ENCODE peak calls at places on chromosomes 7 and 10, in nine cellular contexts. V is endothelial cell, F is prostate gland, D is brain microvascular endothelial cell, R is neural progenitor cell, E is sigmoid colon, L is PC-9, O is foreskin keratinocyte, B is heart left ventricle. J is an unnamed sample.

GRCh38 chr7:47906883-47907282 is 41.4 kb downstream of the PKD1L1 start:
- DNase-seq in V (no peak), F (no peak), D (no peak), R (no peak), E (no peak), L (no peak), O (no peak), B (no peak), J (no peak)

GRCh38 chr10:77197544-77197943 is 440.1 kb downstream of the KCNMA1 start:
- DNase-seq in V (no peak), F (no peak), D (no peak), R (no peak), E (no peak), L (no peak), O (no peak), B (no peak), J (no peak)

GRCh38 chr7:22433710-22434460 is 66.1 kb downstream of the STEAP1B start:
- DNase-seq in V (peak; percentile 72), F (no peak), D (peak; percentile 52), R (peak; percentile 41), E (no peak), L (peak; percentile 53), O (peak; percentile 96), B (peak; percentile 51), J (no peak)

GRCh38 chr7:136061433-136061832 is 84.3 kb upstream of the MTPN start:
- DNase-seq in V (no peak), F (no peak), D (no peak), R (no peak), E (no peak), L (no peak), O (no peak), B (no peak), J (no peak)

GRCh38 chr7:146028251-146028750 is 88.3 kb upstream of the CNTNAP2 start:
- DNase-seq in V (no peak), F (no peak), D (no peak), R (no peak), E (no peak), L (no peak), O (no peak), B (no peak), J (no peak)

GRCh38 chr10:133394801-133395221 is 854 bp downstream of the MTG1 start:
- DNase-seq in V (no peak), F (no peak), D (no peak), R (peak; percentile 12), E (peak; percentile 62), L (no peak), O (no peak), B (no peak), J (no peak)

GRCh38 chr10:111360260-111360925 is 283.6 kb downstream of the ADRA2A start:
- DNase-seq in V (peak; percentile 47), F (no peak), D (no peak), R (peak; percentile 78), E (no peak), L (peak; percentile 10), O (peak; percentile 30), B (peak; percentile 21), J (peak; percentile 47)

GRCh38 chr10:92845926-92846325 is 2.4 kb upstream of the EXOC6 start:
- DNase-seq in V (no peak), F (no peak), D (no peak), R (no peak), E (no peak), L (no peak), O (no peak), B (no peak), J (no peak)

GRCh38 chr7:50508471-50508943 is 56.7 kb downstream of the DDC start:
- DNase-seq in V (no peak), F (peak; percentile 73), D (no peak), R (no peak), E (no peak), L (no peak), O (no peak), B (no peak), J (no peak)

GRCh38 chr7:149097088-149097487 is 6.6 kb upstream of the ZNF786 start:
- DNase-seq in V (no peak), F (no peak), D (no peak), R (no peak), E (no peak), L (no peak), O (no peak), B (no peak), J (no peak)

GRCh38 chr7:44720301-44720700 is 28.3 kb upstream of the ZMIZ2 start:
- DNase-seq in V (no peak), F (no peak), D (no peak), R (no peak), E (no peak), L (no peak), O (no peak), B (no peak), J (no peak)

GRCh38 chr7:56115852-56116538 is at the start of gene NUPR2:
- DNase-seq in V (no peak), F (peak; percentile 21), D (no peak), R (no peak), E (no peak), L (no peak), O (no peak), B (no peak), J (no peak)

GRCh38 chr10:108360187-108360586 is 1195.7 kb upstream of the SORCS1 start:
- DNase-seq in V (no peak), F (no peak), D (no peak), R (no peak), E (no peak), L (no peak), O (peak; percentile 97), B (no peak), J (no peak)

GRCh38 chr7:120856621-120857352 is 1.2 kb downstream of the TSPAN12 start:
- DNase-seq in V (peak; percentile 62), F (peak; percentile 16), D (peak; percentile 24), R (peak; percentile 86), E (peak; percentile 66), L (peak; percentile 53), O (peak; percentile 14), B (peak; percentile 44), J (peak; percentile 74)

GRCh38 chr7:93933190-93933589 is 11.7 kb downstream of the GNG11 start:
- DNase-seq in V (no peak), F (no peak), D (no peak), R (no peak), E (no peak), L (no peak), O (no peak), B (no peak), J (no peak)

GRCh38 chr7:129569811-129570215 is 41.7 kb upstream of the NRF1 start:
- DNase-seq in V (no peak), F (no peak), D (peak; percentile 67), R (no peak), E (no peak), L (peak; percentile 89), O (peak; percentile 93), B (no peak), J (no peak)

GRCh38 chr7:47381132-47381495 is 200.8 kb downstream of the TNS3 start:
- DNase-seq in V (no peak), F (no peak), D (no peak), R (peak; percentile 53), E (peak; percentile 32), L (no peak), O (no peak), B (no peak), J (no peak)

GRCh38 chr10:23656735-23657134 is 217.9 kb downstream of the OTUD1 start:
- DNase-seq in V (peak; percentile 29), F (no peak), D (no peak), R (peak; percentile 41), E (no peak), L (no peak), O (no peak), B (no peak), J (no peak)
- TF ChIP-seq CTCF in V (peak; percentile 74), F (peak; percentile 22), D (no peak), R (peak; percentile 66), E (no peak), L (peak; percentile 57), O (peak; percentile 49), B (peak; percentile 45), J (peak; percentile 58)

DNA sequence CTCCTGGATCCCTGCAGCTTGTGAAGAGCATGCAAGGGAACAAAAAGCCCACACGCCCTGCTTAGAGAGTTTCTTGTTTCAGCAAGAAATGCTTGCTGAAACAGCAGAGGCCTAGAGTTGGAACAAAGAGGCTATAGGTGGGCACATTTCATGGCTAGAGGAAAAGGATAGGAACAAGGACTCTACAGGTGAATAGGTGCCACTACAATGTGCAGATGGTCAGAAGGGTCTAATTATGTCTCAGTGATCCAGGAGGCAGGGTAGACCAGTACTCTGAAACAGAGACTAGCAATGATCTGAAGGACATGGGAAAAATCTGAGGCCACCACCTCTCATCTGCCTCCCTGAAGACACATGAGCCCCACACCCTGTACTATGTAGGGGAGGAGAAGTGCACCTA is 609.0 kb downstream of the REEP3 start:
- DNase-seq in V (no peak), F (no peak), D (no peak), R (no peak), E (no peak), L (no peak), O (no peak), B (no peak), J (no peak)
- TF ChIP-seq CTCF in V (no peak), F (no peak), D (no peak), R (peak; percentile 10), E (no peak), L (no peak), O (no peak), B (no peak), J (no peak)

DNA sequence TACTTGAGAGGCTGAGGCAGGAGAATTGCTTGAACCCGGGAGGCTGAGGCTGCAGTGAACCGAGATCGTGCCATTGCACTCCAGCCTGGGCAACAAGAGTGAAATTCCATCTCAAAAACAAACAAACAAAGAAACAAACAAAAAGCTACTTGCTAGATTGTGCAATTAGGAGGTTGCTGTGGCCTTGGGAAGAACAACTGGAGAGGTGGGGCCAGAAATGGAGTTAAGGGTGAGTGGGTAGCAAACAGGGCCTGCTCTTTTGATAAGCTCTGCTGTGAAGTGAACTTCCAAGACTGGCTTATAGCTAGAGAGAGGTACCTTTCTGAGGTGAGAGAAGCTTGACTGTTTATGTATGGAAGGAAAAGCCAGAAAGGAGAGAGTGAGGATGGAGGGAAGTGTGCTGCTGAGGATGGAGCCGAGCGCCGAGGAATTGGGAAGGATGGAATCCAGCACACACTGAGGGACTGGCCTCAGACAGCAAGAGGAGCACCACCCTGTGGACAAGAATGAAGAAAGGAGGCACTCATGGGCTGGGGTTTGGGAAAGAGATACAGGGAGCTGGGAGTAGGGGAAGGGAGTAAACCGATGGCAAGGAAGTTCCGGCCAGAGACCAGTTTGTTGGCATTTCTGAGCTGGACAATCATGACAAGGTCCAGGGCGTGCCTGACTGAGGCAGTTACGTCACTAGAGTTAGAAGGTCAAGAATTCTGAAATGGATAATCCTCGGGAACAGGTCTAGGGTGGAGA is 7.0 kb upstream of the RPEL1 start:
- DNase-seq in V (no peak), F (no peak), D (peak; percentile 44), R (peak; percentile 58), E (no peak), L (peak; percentile 82), O (no peak), B (peak; percentile 35), J (no peak)
- TF ChIP-seq CTCF in V (no peak), F (peak; percentile 5), D (peak; percentile 68), R (peak; percentile 50), E (no peak), L (peak; percentile 57), O (peak; percentile 41), B (peak; percentile 21), J (no peak)

DNA sequence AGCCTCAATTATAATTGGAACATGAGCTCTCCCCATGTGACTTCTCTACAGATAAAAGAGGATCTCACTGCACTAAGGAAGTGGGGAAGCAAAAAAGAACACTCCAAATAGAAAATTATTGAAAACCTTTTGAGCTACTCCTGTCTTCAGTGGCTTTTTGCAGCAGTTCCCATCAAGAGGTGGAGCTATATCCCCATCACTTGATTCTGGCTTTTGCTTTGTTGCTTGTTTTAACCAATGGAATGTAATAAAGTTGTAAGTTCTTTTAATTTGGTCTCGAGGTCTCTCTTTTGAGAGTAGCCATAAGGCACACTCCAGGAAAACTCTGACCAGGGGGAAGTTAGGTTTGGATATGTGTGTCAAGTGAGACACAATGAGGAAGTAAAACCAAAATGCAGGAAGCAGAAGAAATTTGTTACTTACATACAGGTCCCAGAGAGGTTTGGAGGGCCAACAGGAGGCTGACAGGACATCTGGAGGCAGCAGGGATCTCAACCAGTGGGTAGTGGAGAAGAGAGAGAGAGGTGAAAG is 569.4 kb downstream of the HTR7 start:
- DNase-seq in V (no peak), F (no peak), D (peak; percentile 56), R (peak; percentile 10), E (no peak), L (no peak), O (peak; percentile 34), B (no peak), J (no peak)
- TF ChIP-seq CTCF in V (no peak), F (no peak), D (peak; percentile 66), R (peak; percentile 44), E (no peak), L (no peak), O (peak; percentile 70), B (no peak), J (no peak)